ENCODE peak calls at places on chromosomes 12 and 14, in eight cellular contexts. One of them, this sample, is unnamed.
A peak's percentile ranks its signal among the peaks of the same experiment; 100 is the strongest.

GRCh38 chr14:58620011-58620410 is 17.8 kb upstream of the DACT1 start:
- DNase-seq in fibroblast of lung: no peak
- DNase-seq in uterus: no peak
- DNase-seq in Peyer's patch: no peak
- DNase-seq in left lung: no peak
- DNase-seq in cardiac muscle cell: no peak
- DNase-seq in testis: no peak
- DNase-seq in bronchial epithelial cell: no peak
- DNase-seq in this sample: no peak

GRCh38 chr12:85468356-85469157 is 188.5 kb downstream of the ALX1 start:
- DNase-seq in fibroblast of lung: peak; percentile 59
- DNase-seq in cardiac muscle cell: peak; percentile 76
- DNase-seq in testis: peak; percentile 48
- DNase-seq in left lung: no peak
- DNase-seq in uterus: no peak
- DNase-seq in bronchial epithelial cell: peak; percentile 85
- DNase-seq in Peyer's patch: no peak
- DNase-seq in this sample: peak; percentile 32

GRCh38 chr12:131642771-131643170 is 68.1 kb upstream of the SFSWAP start:
- DNase-seq in cardiac muscle cell: no peak
- DNase-seq in Peyer's patch: no peak
- DNase-seq in bronchial epithelial cell: no peak
- DNase-seq in left lung: no peak
- DNase-seq in testis: no peak
- DNase-seq in uterus: no peak
- DNase-seq in fibroblast of lung: no peak
- DNase-seq in this sample: peak; percentile 32

GRCh38 chr14:24721772-24722171 is 87.8 kb upstream of the GZMB start:
- DNase-seq in fibroblast of lung: no peak
- DNase-seq in uterus: no peak
- DNase-seq in testis: no peak
- DNase-seq in Peyer's patch: no peak
- DNase-seq in bronchial epithelial cell: peak; percentile 59
- DNase-seq in left lung: no peak
- DNase-seq in cardiac muscle cell: peak; percentile 1
- DNase-seq in this sample: no peak

GRCh38 chr14:75578099-75578785 is at the start of gene FLVCR2:
- DNase-seq in testis: peak; percentile 89
- DNase-seq in bronchial epithelial cell: peak; percentile 27
- DNase-seq in cardiac muscle cell: peak; percentile 89
- DNase-seq in fibroblast of lung: peak; percentile 61
- DNase-seq in Peyer's patch: peak; percentile 72
- DNase-seq in left lung: peak; percentile 90
- DNase-seq in uterus: peak; percentile 80
- DNase-seq in this sample: peak; percentile 95

GRCh38 chr12:33455096-33455495 is 15.5 kb upstream of the SYT10 start:
- DNase-seq in uterus: no peak
- DNase-seq in fibroblast of lung: no peak
- DNase-seq in testis: no peak
- DNase-seq in cardiac muscle cell: no peak
- DNase-seq in bronchial epithelial cell: no peak
- DNase-seq in Peyer's patch: no peak
- DNase-seq in left lung: no peak
- DNase-seq in this sample: no peak

GRCh38 chr12:131097247-131098177 is 143.8 kb downstream of the ADGRD1 start:
- DNase-seq in uterus: peak; percentile 14
- DNase-seq in fibroblast of lung: no peak
- DNase-seq in testis: peak; percentile 41
- DNase-seq in Peyer's patch: no peak
- DNase-seq in bronchial epithelial cell: no peak
- DNase-seq in cardiac muscle cell: no peak
- DNase-seq in left lung: peak; percentile 22
- DNase-seq in this sample: no peak

GRCh38 chr14:71324767-71325272 is 417.6 kb downstream of the PCNX1 start:
- DNase-seq in left lung: no peak
- DNase-seq in bronchial epithelial cell: peak; percentile 80
- DNase-seq in Peyer's patch: no peak
- DNase-seq in testis: no peak
- DNase-seq in fibroblast of lung: peak; percentile 39
- DNase-seq in uterus: no peak
- DNase-seq in cardiac muscle cell: peak; percentile 75
- DNase-seq in this sample: peak; percentile 65

GRCh38 chr12:13947237-13947945 is 34.0 kb downstream of the GRIN2B start:
- DNase-seq in Peyer's patch: no peak
- DNase-seq in left lung: no peak
- DNase-seq in fibroblast of lung: no peak
- DNase-seq in testis: peak; percentile 43
- DNase-seq in uterus: no peak
- DNase-seq in bronchial epithelial cell: no peak
- DNase-seq in cardiac muscle cell: no peak
- DNase-seq in this sample: no peak

GRCh38 chr12:31386364-31386777 is 60.4 kb upstream of the SINHCAF start:
- DNase-seq in cardiac muscle cell: peak; percentile 35
- DNase-seq in bronchial epithelial cell: no peak
- DNase-seq in testis: no peak
- DNase-seq in uterus: no peak
- DNase-seq in Peyer's patch: no peak
- DNase-seq in fibroblast of lung: no peak
- DNase-seq in left lung: no peak
- DNase-seq in this sample: peak; percentile 82

GRCh38 chr14:93543766-93544165 is 113.0 kb downstream of the UNC79 start:
- DNase-seq in Peyer's patch: no peak
- DNase-seq in cardiac muscle cell: peak; percentile 44
- DNase-seq in uterus: no peak
- DNase-seq in fibroblast of lung: peak; percentile 14
- DNase-seq in left lung: no peak
- DNase-seq in testis: no peak
- DNase-seq in bronchial epithelial cell: peak; percentile 38
- DNase-seq in this sample: no peak

GRCh38 chr14:68932219-68932618 is 46.9 kb downstream of the ACTN1 start:
- DNase-seq in bronchial epithelial cell: no peak
- DNase-seq in left lung: no peak
- DNase-seq in testis: no peak
- DNase-seq in cardiac muscle cell: no peak
- DNase-seq in fibroblast of lung: peak; percentile 87
- DNase-seq in uterus: no peak
- DNase-seq in Peyer's patch: no peak
- DNase-seq in this sample: no peak

GRCh38 chr14:95119336-95119735 is 38.0 kb downstream of the DICER1 start:
- DNase-seq in Peyer's patch: no peak
- DNase-seq in bronchial epithelial cell: no peak
- DNase-seq in left lung: no peak
- DNase-seq in cardiac muscle cell: no peak
- DNase-seq in fibroblast of lung: no peak
- DNase-seq in uterus: no peak
- DNase-seq in testis: no peak
- DNase-seq in this sample: no peak

GRCh38 chr14:102923920-102924486 is 1.5 kb downstream of the AMN start:
- DNase-seq in bronchial epithelial cell: no peak
- DNase-seq in Peyer's patch: no peak
- DNase-seq in fibroblast of lung: no peak
- DNase-seq in uterus: no peak
- DNase-seq in cardiac muscle cell: no peak
- DNase-seq in testis: no peak
- DNase-seq in left lung: no peak
- DNase-seq in this sample: no peak

GRCh38 chr12:91404362-91404899 is 221.8 kb upstream of the DCN start:
- DNase-seq in Peyer's patch: no peak
- DNase-seq in fibroblast of lung: no peak
- DNase-seq in cardiac muscle cell: no peak
- DNase-seq in bronchial epithelial cell: peak; percentile 43
- DNase-seq in testis: no peak
- DNase-seq in uterus: no peak
- DNase-seq in left lung: no peak
- DNase-seq in this sample: no peak

GRCh38 chr12:130816055-130816454 is 23.0 kb downstream of the STX2 start:
- DNase-seq in left lung: no peak
- DNase-seq in Peyer's patch: no peak
- DNase-seq in uterus: no peak
- DNase-seq in bronchial epithelial cell: no peak
- DNase-seq in cardiac muscle cell: no peak
- DNase-seq in testis: no peak
- DNase-seq in fibroblast of lung: no peak
- DNase-seq in this sample: peak; percentile 58

GRCh38 chr12:64039285-64039871 is 182.7 kb downstream of the KICS2 start:
- DNase-seq in bronchial epithelial cell: peak; percentile 49
- DNase-seq in left lung: no peak
- DNase-seq in fibroblast of lung: peak; percentile 66
- DNase-seq in testis: no peak
- DNase-seq in cardiac muscle cell: peak; percentile 48
- DNase-seq in Peyer's patch: no peak
- DNase-seq in uterus: no peak
- DNase-seq in this sample: peak; percentile 6

GRCh38 chr14:96699666-96700065 is 97.5 kb upstream of the VRK1 start:
- DNase-seq in testis: no peak
- DNase-seq in fibroblast of lung: no peak
- DNase-seq in bronchial epithelial cell: no peak
- DNase-seq in cardiac muscle cell: no peak
- DNase-seq in uterus: no peak
- DNase-seq in Peyer's patch: no peak
- DNase-seq in left lung: no peak
- DNase-seq in this sample: no peak

GRCh38 chr14:100341301-100342031 is 18.3 kb downstream of the SLC25A47 start:
- DNase-seq in Peyer's patch: peak; percentile 16
- DNase-seq in left lung: peak; percentile 73
- DNase-seq in fibroblast of lung: peak; percentile 78
- DNase-seq in testis: peak; percentile 28
- DNase-seq in bronchial epithelial cell: peak; percentile 79
- DNase-seq in cardiac muscle cell: peak; percentile 68
- DNase-seq in uterus: no peak
- DNase-seq in this sample: peak; percentile 64

GRCh38 chr14:95253039-95253620 is 66.6 kb downstream of the CLMN start:
- DNase-seq in cardiac muscle cell: no peak
- DNase-seq in fibroblast of lung: no peak
- DNase-seq in testis: no peak
- DNase-seq in uterus: no peak
- DNase-seq in Peyer's patch: no peak
- DNase-seq in left lung: no peak
- DNase-seq in bronchial epithelial cell: no peak
- DNase-seq in this sample: no peak

GRCh38 chr12:31491395-31491794 is 99.5 kb downstream of the DENND5B start:
- DNase-seq in fibroblast of lung: no peak
- DNase-seq in Peyer's patch: no peak
- DNase-seq in cardiac muscle cell: no peak
- DNase-seq in bronchial epithelial cell: no peak
- DNase-seq in left lung: no peak
- DNase-seq in uterus: no peak
- DNase-seq in testis: no peak
- DNase-seq in this sample: no peak

GRCh38 chr12:6903712-6904111 is 910 bp upstream of the LRRC23 start:
- DNase-seq in left lung: no peak
- DNase-seq in Peyer's patch: no peak
- DNase-seq in testis: no peak
- DNase-seq in bronchial epithelial cell: peak; percentile 66
- DNase-seq in cardiac muscle cell: no peak
- DNase-seq in fibroblast of lung: no peak
- DNase-seq in uterus: no peak
- DNase-seq in this sample: no peak
- H3K27me3 ChIP-seq in left lung: no peaks in the 10 kb centered on the region
- H3K27me3 ChIP-seq in Peyer's patch: no peaks in the 10 kb centered on the region
- H3K27me3 ChIP-seq in testis: no peaks in the 10 kb centered on the region
- H3K27me3 ChIP-seq in bronchial epithelial cell: no peaks in the 10 kb centered on the region
- H3K27me3 ChIP-seq in cardiac muscle cell: no peaks in the 10 kb centered on the region
- H3K27me3 ChIP-seq in fibroblast of lung: no peaks in the 10 kb centered on the region
- H3K27me3 ChIP-seq in uterus: no peaks in the 10 kb centered on the region
- H3K27me3 ChIP-seq in this sample: peaks cover 6% of the 10 kb centered on the region

GRCh38 chr12:25861226-25861625 is 97.3 kb upstream of the RASSF8 start:
- DNase-seq in testis: no peak
- DNase-seq in cardiac muscle cell: no peak
- DNase-seq in left lung: no peak
- DNase-seq in Peyer's patch: no peak
- DNase-seq in uterus: no peak
- DNase-seq in fibroblast of lung: no peak
- DNase-seq in bronchial epithelial cell: no peak
- DNase-seq in this sample: no peak
- H3K27me3 ChIP-seq in testis: no peaks in the 10 kb centered on the region
- H3K27me3 ChIP-seq in cardiac muscle cell: no peaks in the 10 kb centered on the region
- H3K27me3 ChIP-seq in left lung: no peaks in the 10 kb centered on the region
- H3K27me3 ChIP-seq in Peyer's patch: no peaks in the 10 kb centered on the region
- H3K27me3 ChIP-seq in uterus: no peaks in the 10 kb centered on the region
- H3K27me3 ChIP-seq in fibroblast of lung: no peaks in the 10 kb centered on the region
- H3K27me3 ChIP-seq in bronchial epithelial cell: no peaks in the 10 kb centered on the region
- H3K27me3 ChIP-seq in this sample: no peaks in the 10 kb centered on the region

GRCh38 chr14:30317729-30318128 is 241.2 kb upstream of the G2E3 start:
- DNase-seq in fibroblast of lung: no peak
- DNase-seq in testis: no peak
- DNase-seq in cardiac muscle cell: no peak
- DNase-seq in bronchial epithelial cell: no peak
- DNase-seq in left lung: no peak
- DNase-seq in Peyer's patch: no peak
- DNase-seq in uterus: no peak
- DNase-seq in this sample: no peak
- H3K27me3 ChIP-seq in fibroblast of lung: no peaks in the 10 kb centered on the region
- H3K27me3 ChIP-seq in testis: no peaks in the 10 kb centered on the region
- H3K27me3 ChIP-seq in cardiac muscle cell: no peaks in the 10 kb centered on the region
- H3K27me3 ChIP-seq in bronchial epithelial cell: no peaks in the 10 kb centered on the region
- H3K27me3 ChIP-seq in left lung: no peaks in the 10 kb centered on the region
- H3K27me3 ChIP-seq in Peyer's patch: no peaks in the 10 kb centered on the region
- H3K27me3 ChIP-seq in uterus: no peaks in the 10 kb centered on the region
- H3K27me3 ChIP-seq in this sample: no peaks in the 10 kb centered on the region

GRCh38 chr12:54214553-54215374 is 26.0 kb upstream of the SMUG1 start:
- DNase-seq in Peyer's patch: peak; percentile 88
- DNase-seq in left lung: peak; percentile 88
- DNase-seq in uterus: peak; percentile 72
- DNase-seq in testis: peak; percentile 91
- DNase-seq in fibroblast of lung: peak; percentile 78
- DNase-seq in bronchial epithelial cell: peak; percentile 72
- DNase-seq in cardiac muscle cell: peak; percentile 94
- DNase-seq in this sample: peak; percentile 93

GRCh38 chr12:54216580-54217308 is 28.0 kb upstream of the SMUG1 start:
- DNase-seq in uterus: peak; percentile 68
- DNase-seq in testis: peak; percentile 82
- DNase-seq in bronchial epithelial cell: peak; percentile 64
- DNase-seq in cardiac muscle cell: peak; percentile 78
- DNase-seq in Peyer's patch: peak; percentile 90
- DNase-seq in left lung: peak; percentile 78
- DNase-seq in fibroblast of lung: peak; percentile 69
- DNase-seq in this sample: peak; percentile 91

GRCh38 chr12:54215990-54216579 is 27.3 kb upstream of the SMUG1 start:
- DNase-seq in testis: no peak
- DNase-seq in uterus: no peak
- DNase-seq in left lung: peak; percentile 43
- DNase-seq in Peyer's patch: peak; percentile 50
- DNase-seq in fibroblast of lung: no peak
- DNase-seq in cardiac muscle cell: no peak
- DNase-seq in bronchial epithelial cell: no peak
- DNase-seq in this sample: peak; percentile 61

GRCh38 chr12:54217774-54218221 is 29.0 kb upstream of the SMUG1 start:
- DNase-seq in left lung: no peak
- DNase-seq in bronchial epithelial cell: no peak
- DNase-seq in uterus: no peak
- DNase-seq in Peyer's patch: peak; percentile 72
- DNase-seq in testis: peak; percentile 34
- DNase-seq in cardiac muscle cell: peak; percentile 47
- DNase-seq in fibroblast of lung: no peak
- DNase-seq in this sample: peak; percentile 91

DNA sequence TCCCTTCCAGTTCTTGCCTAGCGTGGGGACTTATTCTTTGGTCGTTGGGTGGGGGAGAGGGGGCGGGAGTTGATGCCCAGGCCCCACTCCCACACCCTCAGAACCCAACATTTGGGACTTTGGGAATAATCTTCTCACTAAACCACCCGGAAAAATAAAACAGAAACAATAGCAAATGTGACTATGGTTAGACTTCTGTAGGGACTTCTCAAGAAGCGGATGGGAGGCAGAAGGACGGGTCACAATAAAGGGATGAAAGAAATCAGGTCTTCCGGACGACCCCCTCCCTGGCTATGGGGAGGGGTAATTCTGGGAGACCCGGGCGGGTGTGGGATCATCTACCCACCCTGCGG is 28.5 kb upstream of the SMUG1 start:
- DNase-seq in Peyer's patch: no peak
- DNase-seq in left lung: no peak
- DNase-seq in cardiac muscle cell: no peak
- DNase-seq in uterus: no peak
- DNase-seq in bronchial epithelial cell: no peak
- DNase-seq in testis: no peak
- DNase-seq in fibroblast of lung: no peak
- DNase-seq in this sample: no peak
- H3K27me3 ChIP-seq in Peyer's patch: peaks cover 8% of the 10 kb centered on the region
- H3K27me3 ChIP-seq in left lung: peaks cover 6% of the 10 kb centered on the region
- H3K27me3 ChIP-seq in cardiac muscle cell: peaks cover 35% of the 10 kb centered on the region
- H3K27me3 ChIP-seq in uterus: no peaks in the 10 kb centered on the region
- H3K27me3 ChIP-seq in bronchial epithelial cell: no peaks in the 10 kb centered on the region
- H3K27me3 ChIP-seq in testis: no peaks in the 10 kb centered on the region
- H3K27me3 ChIP-seq in fibroblast of lung: peaks cover 4% of the 10 kb centered on the region
- H3K27me3 ChIP-seq in this sample: peaks cover 41% of the 10 kb centered on the region